ENCODE peak calls at places on chromosomes 7 and 10, in nine cellular contexts. Q is tibial artery, J is HFF-Myc, Y is transverse colon, V is BE2C, T is epithelial cell of esophagus, H is AG04450, G is choroid plexus epithelial cell, R is WERI-Rb-1. M is an unnamed sample.

GRCh38 chr7:70712942-70713341 is 419.0 kb upstream of the GALNT17 start:
- DNase-seq in Q (no peak), V (no peak), T (peak), G (no peak), H (no peak), J (no peak), R (no peak), Y (peak), M (no peak)

GRCh38 chr7:134992626-134993179 is 6.4 kb downstream of the AGBL3 start:
- DNase-seq in H (no peak), R (no peak), V (no peak), Q (no peak), Y (no peak), G (peak), T (no peak), J (no peak), M (peak)

GRCh38 chr7:94276797-94277196 is 117.9 kb upstream of the COL1A2 start:
- DNase-seq in Q (no peak), T (peak), J (peak), R (peak), G (peak), Y (no peak), H (no peak), V (no peak), M (peak)

GRCh38 chr7:86978804-86979506 is 80.5 kb downstream of the ELAPOR2 start:
- DNase-seq in R (no peak), Q (no peak), G (no peak), V (no peak), T (no peak), J (no peak), H (no peak), Y (no peak), M (no peak)

GRCh38 chr10:74994714-74995308 is 116.6 kb upstream of the SAMD8 start:
- DNase-seq in R (no peak), T (no peak), V (no peak), H (no peak), G (no peak), J (no peak), Y (no peak), Q (no peak), M (no peak)

GRCh38 chr7:136993377-136993776 is 124.9 kb downstream of the CHRM2 start:
- DNase-seq in Y (no peak), H (no peak), G (no peak), V (no peak), R (no peak), J (no peak), Q (no peak), T (no peak), M (no peak)

GRCh38 chr7:41788556-41788955 is 85.7 kb upstream of the INHBA start:
- DNase-seq in G (no peak), V (no peak), Q (no peak), J (no peak), R (no peak), H (no peak), T (peak), Y (no peak), M (no peak)

GRCh38 chr10:114413398-114413797 is 9.1 kb upstream of the AFAP1L2 start:
- DNase-seq in Q (no peak), T (peak), J (no peak), H (no peak), R (no peak), G (no peak), V (no peak), Y (no peak), M (no peak)

GRCh38 chr7:142805350-142806020 is 34.7 kb downstream of the PRSS2 start:
- DNase-seq in V (no peak), G (no peak), H (no peak), Y (no peak), J (no peak), Q (no peak), T (no peak), R (no peak), M (no peak)

GRCh38 chr7:3117488-3118228 is 74.0 kb upstream of the CARD11 start:
- DNase-seq in V (no peak), R (no peak), Y (no peak), H (no peak), Q (no peak), T (no peak), G (peak), J (no peak), M (no peak)

GRCh38 chr10:70773461-70773860 is 11.7 kb downstream of the TBATA start:
- DNase-seq in V (no peak), T (no peak), R (no peak), J (no peak), G (no peak), Y (no peak), H (no peak), Q (no peak), M (no peak)

GRCh38 chr7:26305048-26305868 is 13.6 kb downstream of the SNX10 start:
- DNase-seq in G (no peak), V (no peak), Y (no peak), Q (no peak), R (no peak), T (no peak), H (no peak), J (no peak), M (no peak)

GRCh38 chr7:108660465-108660864 is 90.8 kb downstream of the DNAJB9 start:
- DNase-seq in T (no peak), J (no peak), V (no peak), R (no peak), Q (no peak), G (peak), H (no peak), Y (no peak), M (no peak)

GRCh38 chr10:125201791-125202622 is 41.6 kb upstream of the CTBP2 start:
- DNase-seq in H (no peak), T (no peak), V (no peak), Q (no peak), R (no peak), Y (no peak), J (no peak), G (no peak), M (no peak)

GRCh38 chr10:30529373-30529998 is 95.5 kb downstream of the MAP3K8 start:
- DNase-seq in T (no peak), G (no peak), Q (peak), H (no peak), R (no peak), Y (peak), J (no peak), V (no peak), M (no peak)

GRCh38 chr10:132576671-132577349 is 39.2 kb downstream of the INPP5A start:
- DNase-seq in J (no peak), H (no peak), T (no peak), Y (no peak), Q (no peak), V (no peak), R (no peak), G (no peak), M (no peak)

GRCh38 chr10:81873932-81874816 is 820 bp upstream of the NRG3 start:
- DNase-seq in V (peak), H (no peak), J (no peak), G (peak), Y (no peak), Q (peak), R (peak), T (peak), M (peak)

GRCh38 chr7:130274983-130275649 is 8.5 kb downstream of the CPA2 start:
- DNase-seq in T (no peak), R (no peak), Y (no peak), G (no peak), H (no peak), Q (no peak), J (no peak), V (no peak), M (no peak)

GRCh38 chr10:71985542-71986250 is 21.5 kb downstream of the CHST3 start:
- DNase-seq in J (no peak), V (no peak), R (no peak), H (no peak), Q (peak), Y (no peak), G (peak), T (no peak), M (peak)

GRCh38 chr7:158549176-158549833 is 38.3 kb downstream of the PTPRN2 start:
- DNase-seq in G (peak), Q (peak), T (no peak), H (no peak), V (peak), R (peak), Y (no peak), J (no peak), M (peak)

GRCh38 chr7:138904122-138904435 is 77.1 kb downstream of the KIAA1549 start:
- DNase-seq in V (no peak), T (no peak), G (no peak), R (no peak), Y (no peak), H (no peak), J (no peak), Q (no peak), M (no peak)

GRCh38 chr7:73699370-73700069 is 16.1 kb downstream of the BUD23 start:
- DNase-seq in V (no peak), G (no peak), T (no peak), H (no peak), J (no peak), Q (no peak), Y (no peak), R (peak), M (no peak)

GRCh38 chr10:117132751-117133231 is 5.3 kb downstream of the VAX1 start:
- DNase-seq in Q (no peak), Y (no peak), T (no peak), H (no peak), V (no peak), G (no peak), R (no peak), J (no peak), M (no peak)

GRCh38 chr10:68826764-68827591 is at the start of gene STOX1:
- DNase-seq in J (no peak), T (peak), H (no peak), Y (peak), Q (no peak), R (peak), G (peak), V (peak), M (peak)

GRCh38 chr10:689433-690226 is at the start of gene DIP2C:
- DNase-seq in R (peak), G (peak), H (peak), V (peak), J (no peak), Y (peak), Q (peak), T (peak), M (peak)

GRCh38 chr7:80392229-80393169 is 119.4 kb downstream of the GNAT3 start:
- DNase-seq in H (no peak), Q (no peak), G (peak), Y (no peak), T (peak), V (no peak), J (no peak), R (no peak), M (peak)

GRCh38 chr10:107626862-107627261 is 462.4 kb upstream of the SORCS1 start:
- DNase-seq in Q (no peak), G (no peak), V (no peak), Y (no peak), H (no peak), J (no peak), R (no peak), T (no peak), M (no peak)

GRCh38 chr7:39083781-39084180 is 106.1 kb downstream of the POU6F2 start:
- DNase-seq in V (no peak), Q (no peak), T (no peak), R (no peak), J (no peak), G (no peak), H (no peak), Y (no peak), M (no peak)

GRCh38 chr7:156668130-156668741 is 27.7 kb downstream of the RNF32 start:
- DNase-seq in V (no peak), T (peak), R (no peak), J (no peak), Q (no peak), Y (no peak), H (no peak), G (no peak), M (peak)

GRCh38 chr7:15832996-15833395 is 146.5 kb upstream of the MEOX2 start:
- DNase-seq in Y (peak), G (peak), T (no peak), J (peak), V (no peak), H (no peak), Q (peak), R (no peak), M (peak)

GRCh38 chr7:99372275-99373085 is 2.0 kb upstream of the ARPC1B start:
- DNase-seq in J (no peak), Y (peak), T (peak), Q (no peak), H (no peak), V (no peak), G (peak), R (peak), M (peak)

GRCh38 chr10:96269438-96270300 is 1.7 kb downstream of the BLNK start:
- DNase-seq in V (no peak), Y (peak), J (no peak), Q (no peak), G (no peak), R (no peak), H (no peak), T (peak), M (no peak)
- H3K4me3 ChIP-seq in V (no peak), Y (peak), J (no peak), Q (no peak), G (no peak), R (no peak), H (no peak), T (peak), M (no peak)

DNA sequence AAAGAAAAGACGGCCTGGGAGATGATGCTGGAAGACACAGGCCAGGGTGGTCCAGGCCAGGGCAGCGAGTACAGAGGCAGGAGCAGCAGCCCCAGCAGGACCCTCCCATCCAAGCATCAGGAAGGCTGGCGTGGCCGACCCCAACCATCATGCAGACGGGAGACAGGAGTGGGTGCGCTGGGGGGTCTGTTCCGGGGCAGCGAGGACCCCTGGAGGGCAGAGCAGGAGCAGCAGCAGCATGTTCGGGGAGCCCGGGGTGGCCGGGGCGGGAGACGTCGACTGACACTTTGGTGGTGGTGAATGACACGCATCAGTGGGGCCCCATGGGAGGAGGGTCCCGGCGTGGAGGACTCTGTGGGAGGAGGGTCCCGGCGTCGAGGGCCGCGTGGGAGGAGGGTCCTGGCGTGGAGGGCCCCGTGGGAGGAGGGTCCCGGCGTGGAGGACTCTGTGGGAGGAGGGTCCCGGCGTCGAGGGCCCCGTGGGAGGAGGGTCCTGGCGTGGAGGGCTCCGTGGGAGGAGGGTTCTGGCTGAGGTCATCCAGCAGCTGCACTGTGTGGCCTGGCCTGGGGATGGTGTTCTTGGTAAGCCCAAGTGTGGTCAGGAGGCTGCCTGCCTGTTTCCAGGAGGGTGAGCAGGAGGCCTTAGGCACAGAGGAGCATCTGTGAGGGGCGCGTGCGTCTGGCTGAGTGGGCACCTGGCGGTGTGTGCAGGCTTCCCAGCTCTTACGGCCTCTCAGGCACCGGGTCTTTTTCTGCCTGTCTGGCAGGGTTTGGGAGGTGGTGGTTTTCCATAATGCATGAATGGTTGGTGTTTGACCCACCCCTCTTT is 38.9 kb downstream of the FAM20C start:
- DNase-seq in T (no peak), R (no peak), V (no peak), J (no peak), Q (no peak), H (no peak), G (no peak), Y (no peak), M (peak)
- TF ChIP-seq CTCF in T (peak), R (peak), V (no peak), J (peak), Q (no peak), H (peak), G (peak), Y (peak), M (peak)

DNA sequence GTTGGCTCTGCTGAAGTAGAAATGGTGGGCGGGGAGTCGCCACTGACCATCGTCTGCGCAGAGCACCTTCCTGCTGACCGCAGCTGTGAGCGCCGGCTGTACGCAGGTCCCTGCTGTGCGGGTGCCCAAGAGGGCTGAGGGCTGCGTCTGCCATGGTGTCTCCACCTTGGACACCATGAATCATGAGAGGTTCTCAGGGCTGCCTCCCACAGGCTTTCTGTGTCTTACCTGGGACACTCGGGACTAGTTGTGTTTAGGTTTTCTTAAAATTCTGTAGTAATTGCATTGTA is 44.9 kb upstream of the PRKAR1B start:
- DNase-seq in Y (no peak), V (no peak), G (no peak), H (no peak), Q (no peak), J (no peak), T (no peak), R (no peak), M (no peak)
- H3K4me3 ChIP-seq in Y (no peak), V (no peak), G (no peak), H (no peak), Q (no peak), J (no peak), T (no peak), R (no peak), M (no peak)

GRCh38 chr10:7642612-7643011 is 24.2 kb downstream of the ITIH5 start:
- DNase-seq in Y (no peak), J (no peak), H (no peak), V (no peak), T (no peak), G (no peak), Q (no peak), R (no peak), M (no peak)

GRCh38 chr10:7652121-7652520 is 14.6 kb downstream of the ITIH5 start:
- DNase-seq in Q (no peak), R (no peak), H (no peak), V (no peak), J (no peak), T (no peak), G (no peak), Y (no peak), M (no peak)

GRCh38 chr10:7649673-7650330 is 17.0 kb downstream of the ITIH5 start:
- DNase-seq in Q (peak), G (no peak), H (no peak), T (no peak), V (no peak), Y (no peak), J (peak), R (no peak), M (peak)

DNA sequence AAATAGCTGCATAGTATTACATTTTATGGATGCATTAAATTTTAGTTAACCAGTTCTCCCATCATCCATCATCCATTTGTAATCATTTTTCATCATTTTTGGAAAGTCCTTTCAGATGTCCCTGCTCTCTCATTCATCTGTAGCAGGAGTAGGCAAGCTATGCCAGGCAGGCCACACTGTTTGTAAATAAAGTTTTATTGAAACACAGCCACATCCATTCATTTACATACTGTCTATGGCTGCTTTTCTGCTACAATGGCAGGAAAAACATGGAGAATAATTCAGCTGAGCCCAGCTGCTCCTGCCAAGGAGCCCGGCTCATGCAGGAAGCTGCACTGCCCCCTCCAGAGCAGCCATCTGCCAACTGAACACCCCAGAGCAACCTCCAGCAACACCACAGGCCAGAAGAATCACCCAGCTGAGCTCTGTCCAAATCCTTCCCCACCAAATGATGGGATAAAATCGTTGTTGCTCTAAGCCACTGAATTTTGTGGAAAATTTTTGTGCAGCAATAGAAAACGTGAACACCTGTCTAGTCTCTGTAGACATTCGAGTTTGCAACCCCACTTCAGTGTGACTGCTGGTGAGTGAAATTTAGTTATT is 19.6 kb downstream of the ITIH5 start:
- DNase-seq in V (no peak), R (no peak), Q (no peak), Y (no peak), T (no peak), H (no peak), J (no peak), G (no peak), M (no peak)
- TF ChIP-seq CTCF in V (no peak), R (no peak), Q (no peak), Y (no peak), T (no peak), H (no peak), J (no peak), G (no peak), M (no peak)

GRCh38 chr7:114460021-114460420 is 45.4 kb downstream of the FOXP2 start:
- DNase-seq in R (no peak), Y (no peak), T (no peak), V (no peak), Q (no peak), G (no peak), J (no peak), H (no peak), M (no peak)
- H3K4me3 ChIP-seq in R (no peak), Y (no peak), T (no peak), V (no peak), Q (no peak), G (no peak), J (no peak), H (no peak), M (no peak)

GRCh38 chr10:15370741-15371701 is at the start of gene FAM171A1:
- DNase-seq in Q (no peak), R (peak), V (peak), G (peak), H (no peak), Y (peak), J (no peak), T (peak), M (peak)
- TF ChIP-seq CTCF in Q (peak), R (peak), V (no peak), G (no peak), H (peak), Y (peak), J (peak), T (no peak), M (no peak)

GRCh38 chr7:47543056-47543455 is 38.9 kb downstream of the TNS3 start:
- DNase-seq in T (no peak), J (no peak), Y (no peak), Q (no peak), H (no peak), G (no peak), V (no peak), R (no peak), M (no peak)
- H3K4me3 ChIP-seq in T (no peak), J (no peak), Y (no peak), Q (no peak), H (no peak), G (no peak), V (no peak), R (no peak), M (no peak)

GRCh38 chr10:23293973-23294372 is 50.6 kb downstream of the C10orf67 start:
- DNase-seq in Y (no peak), V (no peak), Q (no peak), R (no peak), T (no peak), H (no peak), J (no peak), G (no peak), M (no peak)

GRCh38 chr10:23293145-23293724 is 51.4 kb downstream of the C10orf67 start:
- DNase-seq in Y (no peak), H (no peak), J (peak), Q (no peak), G (peak), R (peak), T (peak), V (peak), M (peak)

GRCh38 chr10:23291551-23292334 is 52.9 kb downstream of the C10orf67 start:
- DNase-seq in J (no peak), R (no peak), H (no peak), T (no peak), Y (no peak), Q (no peak), V (peak), G (peak), M (no peak)

DNA sequence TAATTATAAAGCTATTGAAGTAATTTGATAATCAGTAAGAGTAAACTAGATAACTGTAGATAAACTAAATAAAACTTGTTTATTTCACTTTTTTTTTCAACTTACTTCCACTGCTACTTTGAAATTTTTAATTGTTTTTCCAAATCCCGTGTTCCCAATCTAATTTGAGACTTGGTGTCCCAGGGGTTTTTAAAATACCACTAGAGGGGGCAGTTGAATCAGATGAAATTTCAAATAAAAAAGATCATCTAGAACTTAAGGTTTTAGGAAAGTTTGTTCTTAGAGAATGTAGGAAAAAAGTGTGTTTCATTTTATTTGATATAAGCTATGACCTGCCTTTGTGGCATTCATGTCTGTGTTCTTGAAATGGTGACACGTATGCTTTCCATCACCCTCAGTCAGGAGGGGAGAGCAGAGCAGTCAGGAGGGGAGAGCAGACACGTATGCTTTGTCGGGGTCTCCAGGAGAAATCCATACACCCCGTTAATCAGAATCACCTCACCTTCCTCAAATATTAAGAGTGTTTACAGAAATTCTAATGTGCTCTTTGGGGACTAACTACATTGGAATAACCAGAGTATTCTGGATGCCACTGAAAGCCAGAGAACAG is 49.9 kb downstream of the C10orf67 start:
- DNase-seq in G (peak), V (no peak), Y (no peak), J (no peak), R (no peak), H (no peak), T (peak), Q (no peak), M (peak)
- TF ChIP-seq CTCF in G (peak), V (peak), Y (no peak), J (peak), R (no peak), H (peak), T (peak), Q (no peak), M (peak)